ENCODE peak calls at places on chromosome 13, in seven cellular contexts. One of them, this sample, is unnamed.

GRCh38 chr13:91955546-91956355 is 557.3 kb downstream of the GPC5 start:
- DNase-seq in uterus: no peak
- DNase-seq in astrocyte of the spinal cord: no peak
- DNase-seq in LNCaP clone FGC: no peak
- DNase-seq in psoas muscle: no peak
- DNase-seq in GM13976: no peak
- DNase-seq in cardiac fibroblast: no peak
- DNase-seq in this sample: no peak

GRCh38 chr13:37701972-37702371 is 103.4 kb upstream of the POSTN start:
- DNase-seq in uterus: peak
- DNase-seq in LNCaP clone FGC: no peak
- DNase-seq in cardiac fibroblast: peak
- DNase-seq in GM13976: no peak
- DNase-seq in astrocyte of the spinal cord: peak
- DNase-seq in psoas muscle: no peak
- DNase-seq in this sample: no peak

GRCh38 chr13:109180905-109181425 is 551.6 kb downstream of the MYO16 start:
- DNase-seq in LNCaP clone FGC: no peak
- DNase-seq in astrocyte of the spinal cord: peak
- DNase-seq in GM13976: no peak
- DNase-seq in cardiac fibroblast: peak
- DNase-seq in psoas muscle: no peak
- DNase-seq in uterus: no peak
- DNase-seq in this sample: no peak

GRCh38 chr13:54241719-54242118 is 1213.1 kb downstream of the OLFM4 start:
- DNase-seq in cardiac fibroblast: no peak
- DNase-seq in LNCaP clone FGC: no peak
- DNase-seq in psoas muscle: no peak
- DNase-seq in astrocyte of the spinal cord: peak
- DNase-seq in uterus: no peak
- DNase-seq in GM13976: no peak
- DNase-seq in this sample: no peak

GRCh38 chr13:76503756-76504155 is 382.4 kb downstream of the KCTD12 start:
- DNase-seq in uterus: no peak
- DNase-seq in GM13976: no peak
- DNase-seq in LNCaP clone FGC: no peak
- DNase-seq in cardiac fibroblast: no peak
- DNase-seq in psoas muscle: no peak
- DNase-seq in astrocyte of the spinal cord: no peak
- DNase-seq in this sample: no peak

GRCh38 chr13:102197193-102197592 is 204.7 kb downstream of the FGF14 start:
- DNase-seq in GM13976: no peak
- DNase-seq in cardiac fibroblast: peak
- DNase-seq in astrocyte of the spinal cord: peak
- DNase-seq in uterus: no peak
- DNase-seq in psoas muscle: no peak
- DNase-seq in LNCaP clone FGC: no peak
- DNase-seq in this sample: no peak

GRCh38 chr13:37074703-37075102 is 15.2 kb upstream of the SUPT20H start:
- DNase-seq in psoas muscle: no peak
- DNase-seq in GM13976: no peak
- DNase-seq in cardiac fibroblast: peak
- DNase-seq in uterus: no peak
- DNase-seq in LNCaP clone FGC: no peak
- DNase-seq in astrocyte of the spinal cord: peak
- DNase-seq in this sample: no peak

GRCh38 chr13:91722267-91722884 is 324.0 kb downstream of the GPC5 start:
- DNase-seq in psoas muscle: no peak
- DNase-seq in astrocyte of the spinal cord: peak
- DNase-seq in uterus: no peak
- DNase-seq in LNCaP clone FGC: no peak
- DNase-seq in cardiac fibroblast: peak
- DNase-seq in GM13976: peak
- DNase-seq in this sample: peak

GRCh38 chr13:74883834-74884233 is 598.1 kb downstream of the TBC1D4 start:
- DNase-seq in psoas muscle: no peak
- DNase-seq in uterus: no peak
- DNase-seq in cardiac fibroblast: peak
- DNase-seq in GM13976: no peak
- DNase-seq in astrocyte of the spinal cord: no peak
- DNase-seq in LNCaP clone FGC: no peak
- DNase-seq in this sample: no peak
- TF ChIP-seq CTCF in psoas muscle: no peak
- TF ChIP-seq CTCF in uterus: no peak
- TF ChIP-seq CTCF in cardiac fibroblast: peak
- TF ChIP-seq CTCF in GM13976: no peak
- TF ChIP-seq CTCF in astrocyte of the spinal cord: peak
- TF ChIP-seq CTCF in LNCaP clone FGC: peak
- TF ChIP-seq CTCF in this sample: no peak

GRCh38 chr13:106867249-106867648 is 299.3 kb upstream of the ARGLU1 start:
- DNase-seq in cardiac fibroblast: no peak
- DNase-seq in LNCaP clone FGC: no peak
- DNase-seq in psoas muscle: no peak
- DNase-seq in astrocyte of the spinal cord: peak
- DNase-seq in uterus: no peak
- DNase-seq in GM13976: no peak
- DNase-seq in this sample: no peak
- TF ChIP-seq CTCF in cardiac fibroblast: no peak
- TF ChIP-seq CTCF in LNCaP clone FGC: no peak
- TF ChIP-seq CTCF in psoas muscle: no peak
- TF ChIP-seq CTCF in astrocyte of the spinal cord: no peak
- TF ChIP-seq CTCF in uterus: peak
- TF ChIP-seq CTCF in GM13976: no peak
- TF ChIP-seq CTCF in this sample: no peak

DNA sequence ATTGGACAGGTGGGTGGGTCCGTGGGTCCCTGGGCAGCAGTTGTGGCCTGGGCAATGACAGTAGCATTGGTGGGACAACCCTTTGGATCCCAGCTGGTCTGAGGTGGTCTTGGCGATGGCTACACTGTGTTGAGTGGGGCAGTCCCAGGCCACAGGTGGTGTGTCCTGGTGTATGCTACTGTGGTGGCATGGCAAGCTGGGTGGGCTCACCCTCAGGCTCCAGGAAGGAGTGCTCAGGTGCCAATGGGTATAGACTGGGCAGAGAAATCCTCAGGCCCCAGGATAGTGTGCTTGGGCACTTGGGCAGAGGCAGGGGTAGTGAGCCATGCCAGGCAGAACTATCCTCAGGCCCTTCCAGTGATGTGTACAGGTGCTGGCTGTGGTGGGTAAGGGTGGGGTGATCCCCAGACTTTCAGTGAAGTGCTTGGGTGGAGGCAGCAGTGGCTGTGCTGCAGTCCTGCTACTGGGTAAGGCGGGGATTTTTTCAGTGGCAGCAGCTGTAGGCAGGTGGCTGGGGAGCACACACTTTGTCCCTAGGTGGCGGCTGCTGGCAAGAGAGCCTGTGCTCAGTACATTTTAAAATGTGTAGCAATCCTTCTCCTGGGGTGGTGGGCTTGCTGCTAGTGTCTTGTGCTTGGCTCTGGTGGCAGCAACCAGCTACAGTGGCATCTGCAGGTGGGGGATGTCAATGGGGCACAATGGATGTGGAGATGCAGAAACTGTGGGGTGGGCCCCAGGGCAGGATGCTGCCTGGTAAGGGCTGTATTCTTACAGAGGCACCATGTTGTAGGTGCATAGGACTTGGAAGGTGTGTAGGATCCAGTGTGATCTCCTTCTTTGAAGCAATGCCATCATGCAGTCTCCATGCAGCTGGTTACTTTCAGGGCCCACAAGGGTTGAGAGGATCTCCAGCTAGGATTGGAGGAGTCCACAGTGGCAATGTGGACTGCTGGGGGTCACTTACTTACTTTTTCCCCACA is 64.9 kb downstream of the DNAJC3 start:
- DNase-seq in psoas muscle: no peak
- DNase-seq in uterus: no peak
- DNase-seq in GM13976: no peak
- DNase-seq in cardiac fibroblast: no peak
- DNase-seq in LNCaP clone FGC: no peak
- DNase-seq in astrocyte of the spinal cord: no peak
- DNase-seq in this sample: peak
- TF ChIP-seq CTCF in psoas muscle: no peak
- TF ChIP-seq CTCF in uterus: no peak
- TF ChIP-seq CTCF in GM13976: no peak
- TF ChIP-seq CTCF in cardiac fibroblast: no peak
- TF ChIP-seq CTCF in LNCaP clone FGC: no peak
- TF ChIP-seq CTCF in astrocyte of the spinal cord: no peak
- TF ChIP-seq CTCF in this sample: no peak

GRCh38 chr13:25085125-25085742 is 10.7 kb upstream of the PABPC3 start:
- DNase-seq in astrocyte of the spinal cord: peak
- DNase-seq in uterus: no peak
- DNase-seq in cardiac fibroblast: peak
- DNase-seq in GM13976: peak
- DNase-seq in LNCaP clone FGC: peak
- DNase-seq in psoas muscle: no peak
- DNase-seq in this sample: peak
- TF ChIP-seq CTCF in astrocyte of the spinal cord: peak
- TF ChIP-seq CTCF in uterus: peak
- TF ChIP-seq CTCF in cardiac fibroblast: peak
- TF ChIP-seq CTCF in GM13976: peak
- TF ChIP-seq CTCF in LNCaP clone FGC: peak
- TF ChIP-seq CTCF in psoas muscle: no peak
- TF ChIP-seq CTCF in this sample: peak

GRCh38 chr13:52141299-52141698 is 12.4 kb upstream of the NEK5 start:
- DNase-seq in GM13976: no peak
- DNase-seq in uterus: no peak
- DNase-seq in psoas muscle: no peak
- DNase-seq in LNCaP clone FGC: no peak
- DNase-seq in cardiac fibroblast: no peak
- DNase-seq in astrocyte of the spinal cord: no peak
- DNase-seq in this sample: no peak
- TF ChIP-seq CTCF in GM13976: no peak
- TF ChIP-seq CTCF in uterus: no peak
- TF ChIP-seq CTCF in psoas muscle: no peak
- TF ChIP-seq CTCF in LNCaP clone FGC: no peak
- TF ChIP-seq CTCF in cardiac fibroblast: no peak
- TF ChIP-seq CTCF in astrocyte of the spinal cord: no peak
- TF ChIP-seq CTCF in this sample: no peak

DNA sequence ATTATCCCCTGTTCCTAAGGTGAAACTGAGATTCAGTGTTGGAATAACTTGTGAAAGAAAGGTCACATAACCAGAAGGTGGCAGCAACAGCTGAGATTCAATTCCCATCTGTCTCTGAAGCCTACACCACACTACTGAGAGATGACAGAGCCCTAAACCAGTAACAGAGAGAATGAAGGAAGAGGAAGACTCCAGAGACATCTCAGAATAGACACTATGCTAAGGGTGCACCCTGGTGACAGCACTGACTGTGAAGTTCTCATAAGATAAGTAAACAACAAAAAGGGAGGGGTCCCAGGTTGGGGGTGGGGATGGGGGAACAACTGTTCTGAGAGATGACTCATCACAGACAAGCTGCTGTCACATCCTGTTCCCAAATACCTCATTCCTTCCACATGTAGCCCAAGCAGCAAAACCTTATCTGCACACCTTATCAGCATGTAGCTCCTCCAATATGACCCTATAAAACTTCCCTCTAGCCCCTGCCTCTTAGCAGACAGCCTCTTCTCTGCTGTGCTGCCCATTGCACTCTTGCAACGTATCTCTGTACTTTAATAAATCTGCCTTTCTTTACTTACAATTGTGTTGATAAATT is 46.5 kb downstream of the UTP14C start:
- DNase-seq in cardiac fibroblast: peak
- DNase-seq in GM13976: peak
- DNase-seq in uterus: no peak
- DNase-seq in psoas muscle: no peak
- DNase-seq in astrocyte of the spinal cord: peak
- DNase-seq in LNCaP clone FGC: no peak
- DNase-seq in this sample: peak
- TF ChIP-seq CTCF in cardiac fibroblast: peak
- TF ChIP-seq CTCF in GM13976: no peak
- TF ChIP-seq CTCF in uterus: no peak
- TF ChIP-seq CTCF in psoas muscle: no peak
- TF ChIP-seq CTCF in astrocyte of the spinal cord: no peak
- TF ChIP-seq CTCF in LNCaP clone FGC: peak
- TF ChIP-seq CTCF in this sample: peak

GRCh38 chr13:99614465-99614885 is 113.2 kb downstream of the TM9SF2 start:
- DNase-seq in uterus: no peak
- DNase-seq in GM13976: peak
- DNase-seq in cardiac fibroblast: peak
- DNase-seq in astrocyte of the spinal cord: no peak
- DNase-seq in LNCaP clone FGC: no peak
- DNase-seq in psoas muscle: no peak
- DNase-seq in this sample: peak
- TF ChIP-seq CTCF in uterus: no peak
- TF ChIP-seq CTCF in GM13976: peak
- TF ChIP-seq CTCF in cardiac fibroblast: peak
- TF ChIP-seq CTCF in astrocyte of the spinal cord: peak
- TF ChIP-seq CTCF in LNCaP clone FGC: no peak
- TF ChIP-seq CTCF in psoas muscle: no peak
- TF ChIP-seq CTCF in this sample: peak

GRCh38 chr13:23956106-23956505 is 58.8 kb upstream of the C1QTNF9B start:
- DNase-seq in uterus: no peak
- DNase-seq in cardiac fibroblast: peak
- DNase-seq in astrocyte of the spinal cord: peak
- DNase-seq in GM13976: no peak
- DNase-seq in psoas muscle: no peak
- DNase-seq in LNCaP clone FGC: no peak
- DNase-seq in this sample: no peak

GRCh38 chr13:23963947-23964346 is 66.6 kb upstream of the C1QTNF9B start:
- DNase-seq in GM13976: no peak
- DNase-seq in LNCaP clone FGC: no peak
- DNase-seq in psoas muscle: no peak
- DNase-seq in astrocyte of the spinal cord: peak
- DNase-seq in uterus: no peak
- DNase-seq in cardiac fibroblast: peak
- DNase-seq in this sample: no peak

GRCh38 chr13:23959231-23959862 is 62.0 kb upstream of the C1QTNF9B start:
- DNase-seq in LNCaP clone FGC: no peak
- DNase-seq in psoas muscle: no peak
- DNase-seq in cardiac fibroblast: peak
- DNase-seq in astrocyte of the spinal cord: peak
- DNase-seq in uterus: no peak
- DNase-seq in GM13976: no peak
- DNase-seq in this sample: no peak

GRCh38 chr13:23963184-23963931 is 66.1 kb upstream of the C1QTNF9B start:
- DNase-seq in astrocyte of the spinal cord: no peak
- DNase-seq in uterus: no peak
- DNase-seq in psoas muscle: no peak
- DNase-seq in GM13976: no peak
- DNase-seq in LNCaP clone FGC: no peak
- DNase-seq in cardiac fibroblast: no peak
- DNase-seq in this sample: no peak

GRCh38 chr13:23960566-23961156 is 63.4 kb upstream of the C1QTNF9B start:
- DNase-seq in psoas muscle: no peak
- DNase-seq in cardiac fibroblast: peak
- DNase-seq in LNCaP clone FGC: peak
- DNase-seq in astrocyte of the spinal cord: peak
- DNase-seq in uterus: no peak
- DNase-seq in GM13976: no peak
- DNase-seq in this sample: no peak
- TF ChIP-seq CTCF in psoas muscle: peak
- TF ChIP-seq CTCF in cardiac fibroblast: peak
- TF ChIP-seq CTCF in LNCaP clone FGC: peak
- TF ChIP-seq CTCF in astrocyte of the spinal cord: peak
- TF ChIP-seq CTCF in uterus: peak
- TF ChIP-seq CTCF in GM13976: peak
- TF ChIP-seq CTCF in this sample: peak